ENCODE peak calls at places on chromosomes 6 and 20, in nine cellular contexts. U is ELR; Z is HS-5; I is non-pigmented ciliary epithelial cell; O is AG20443; G is CD4-positive, alpha-beta T cell; J is fibroblast of villous mesenchyme; R is OCI-LY7; N is AG09309. T is an unnamed sample.

GRCh38 chr6:41634657-41635056 is 3.6 kb upstream of the MDFI start:
- DNase-seq in U (no peak), Z (no peak), I (no peak), O (no peak), G (no peak), J (peak), R (no peak), N (no peak), T (peak)

GRCh38 chr20:34220581-34220980 is 20.6 kb upstream of the ASIP start:
- DNase-seq in U (peak), Z (peak), I (peak), O (no peak), G (no peak), J (peak), R (no peak), N (peak), T (peak)

GRCh38 chr6:26532699-26533523 is 5.3 kb upstream of the HMGN4 start:
- DNase-seq in U (peak), Z (peak), I (no peak), O (peak), G (peak), J (peak), R (peak), N (peak), T (peak)

GRCh38 chr6:160084198-160084776 is 37.3 kb upstream of the SLC22A1 start:
- DNase-seq in U (no peak), Z (no peak), I (no peak), O (no peak), G (no peak), J (no peak), R (no peak), N (no peak), T (no peak)

GRCh38 chr6:148370171-148370570 is 27.5 kb downstream of the SASH1 start:
- DNase-seq in U (no peak), Z (no peak), I (no peak), O (peak), G (no peak), J (no peak), R (no peak), N (no peak), T (no peak)

GRCh38 chr6:2909718-2910117 is 6.6 kb upstream of the SERPINB9 start:
- DNase-seq in U (peak), Z (no peak), I (no peak), O (no peak), G (no peak), J (peak), R (no peak), N (no peak), T (no peak)

GRCh38 chr6:148177589-148178233 is 164.9 kb upstream of the SASH1 start:
- DNase-seq in U (peak), Z (no peak), I (no peak), O (peak), G (no peak), J (peak), R (peak), N (no peak), T (peak)

GRCh38 chr6:42522021-42522420 is 41.8 kb upstream of the UBR2 start:
- DNase-seq in U (no peak), Z (no peak), I (no peak), O (peak), G (no peak), J (no peak), R (no peak), N (no peak), T (peak)

GRCh38 chr20:49684335-49684997 is 29.2 kb downstream of the B4GALT5 start:
- DNase-seq in U (no peak), Z (no peak), I (no peak), O (no peak), G (no peak), J (no peak), R (no peak), N (no peak), T (no peak)

GRCh38 chr6:36427781-36428345 is 14.8 kb downstream of the PXT1 start:
- DNase-seq in U (peak), Z (no peak), I (no peak), O (no peak), G (no peak), J (no peak), R (no peak), N (no peak), T (no peak)

GRCh38 chr6:166866839-166867637 is 89.3 kb downstream of the RNASET2 start:
- DNase-seq in U (no peak), Z (no peak), I (no peak), O (no peak), G (no peak), J (no peak), R (no peak), N (no peak), T (no peak)

GRCh38 chr6:399785-400517 is 8.4 kb downstream of the IRF4 start:
- DNase-seq in U (no peak), Z (no peak), I (no peak), O (no peak), G (no peak), J (no peak), R (peak), N (no peak), T (no peak)

GRCh38 chr6:6315660-6316059 is 4.8 kb downstream of the F13A1 start:
- DNase-seq in U (peak), Z (peak), I (no peak), O (peak), G (no peak), J (peak), R (peak), N (no peak), T (peak)

GRCh38 chr20:60283281-60283680 is 325.1 kb downstream of the CDH26 start:
- DNase-seq in U (peak), Z (no peak), I (no peak), O (no peak), G (no peak), J (no peak), R (peak), N (no peak), T (peak)

GRCh38 chr6:1958257-1958656 is 287.1 kb downstream of the GMDS start:
- DNase-seq in U (no peak), Z (no peak), I (no peak), O (no peak), G (no peak), J (no peak), R (no peak), N (no peak), T (no peak)

GRCh38 chr6:17278289-17279061 is 2.7 kb upstream of the RBM24 start:
- DNase-seq in U (peak), Z (peak), I (no peak), O (peak), G (no peak), J (peak), R (no peak), N (peak), T (peak)

GRCh38 chr20:19758888-19759331 is 852 bp downstream of the RIN2 start:
- DNase-seq in U (peak), Z (no peak), I (no peak), O (peak), G (no peak), J (peak), R (no peak), N (no peak), T (peak)

GRCh38 chr6:4667591-4667990 is 108.6 kb upstream of the CDYL start:
- DNase-seq in U (no peak), Z (no peak), I (no peak), O (no peak), G (no peak), J (no peak), R (no peak), N (no peak), T (no peak)

GRCh38 chr6:22024004-22024403 is 272.8 kb downstream of the PRL start:
- DNase-seq in U (no peak), Z (no peak), I (no peak), O (no peak), G (no peak), J (no peak), R (no peak), N (no peak), T (no peak)

GRCh38 chr6:4573958-4574481 is 202.2 kb upstream of the CDYL start:
- DNase-seq in U (no peak), Z (no peak), I (no peak), O (no peak), G (no peak), J (peak), R (no peak), N (no peak), T (peak)

T was measured in astrocyte of the spinal cord.